ENCODE peak calls at places on chromosomes 13 and 19, in four cellular contexts. I is tibial nerve, O is heart left ventricle, Y is K562. F is an unnamed sample.

GRCh38 chr13:45773236-45773635 is 71.1 kb downstream of the CBY2 start:
- DNase-seq in Y (no peak), O (no peak), I (no peak), F (no peak)

GRCh38 chr13:42036711-42037110 is 11.7 kb upstream of the DGKH start:
- DNase-seq in Y (no peak), O (no peak), I (no peak), F (no peak)

GRCh38 chr19:46428278-46429141 is at the start of gene PNMA8C:
- DNase-seq in Y (peak), I (no peak), O (peak), F (no peak)

GRCh38 chr19:50779504-50780457 is 9.5 kb downstream of the GPR32 start:
- DNase-seq in Y (peak), O (no peak), I (no peak), F (no peak)

GRCh38 chr13:112651750-112652511 is 37.9 kb upstream of the ATP11A start:
- DNase-seq in Y (no peak), I (no peak), O (no peak), F (no peak)

GRCh38 chr13:45121421-45121820 is 1.1 kb downstream of the GTF2F2 start:
- DNase-seq in O (no peak), Y (no peak), I (no peak), F (no peak)

GRCh38 chr13:45851171-45851889 is at the start of gene SIAH3:
- DNase-seq in I (peak), Y (no peak), O (no peak), F (no peak)

GRCh38 chr13:43153436-43154082 is 130.2 kb downstream of the DNAJC15 start:
- DNase-seq in O (no peak), Y (no peak), I (no peak), F (no peak)

GRCh38 chr13:26168835-26169234 is 53.3 kb downstream of the RNF6 start:
- DNase-seq in Y (no peak), I (no peak), O (no peak), F (no peak)

GRCh38 chr19:48290923-48291700 is 21.2 kb downstream of the ZNF114 start:
- DNase-seq in Y (peak), I (peak), O (peak), F (no peak)

GRCh38 chr19:47176627-47177090 is 46.0 kb downstream of the SAE1 start:
- DNase-seq in I (peak), O (no peak), Y (no peak), F (no peak)

GRCh38 chr19:35995655-35995993 is 636 bp downstream of the SDHAF1 start:
- DNase-seq in O (peak), Y (peak), I (no peak), F (no peak)

GRCh38 chr19:10112895-10113591 is 1.6 kb downstream of the P2RY11 start:
- DNase-seq in O (no peak), I (no peak), Y (peak), F (no peak)

GRCh38 chr13:112697756-112698655 is 8.2 kb downstream of the ATP11A start:
- DNase-seq in Y (no peak), O (no peak), I (peak), F (no peak)

GRCh38 chr13:48160879-48161278 is 66.0 kb upstream of the MED4 start:
- DNase-seq in O (peak), I (peak), Y (no peak), F (no peak)

GRCh38 chr13:109764474-109765292 is 21.7 kb downstream of the IRS2 start:
- DNase-seq in Y (no peak), O (no peak), I (no peak), F (no peak)

GRCh38 chr13:70107125-70107497 is 515 bp upstream of the ATXN8OS start:
- DNase-seq in I (no peak), O (no peak), Y (no peak), F (no peak)

DNA sequence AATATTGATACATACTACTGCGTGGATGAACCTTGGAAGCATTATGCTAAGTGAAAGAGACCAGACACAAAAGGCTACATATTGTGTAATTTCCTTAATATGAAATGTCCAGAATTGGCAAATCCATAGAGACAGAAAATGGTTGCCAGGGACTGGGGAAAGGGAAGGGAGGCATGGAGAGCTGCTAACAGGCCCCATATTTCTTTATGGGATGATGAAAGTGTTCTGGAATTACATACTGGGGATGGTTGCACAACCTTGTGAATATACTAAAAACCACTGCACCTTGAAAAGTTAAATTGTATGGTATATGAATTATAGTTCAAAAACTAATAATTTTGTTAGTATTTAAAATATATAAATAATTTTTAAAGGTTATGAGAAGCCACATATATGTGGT is 3.6 kb downstream of the IFT88 start:
- DNase-seq in Y (no peak), I (no peak), O (no peak), F (no peak)
- H3K27ac ChIP-seq in Y (no peak), I (no peak), O (no peak), F (no peak)

DNA sequence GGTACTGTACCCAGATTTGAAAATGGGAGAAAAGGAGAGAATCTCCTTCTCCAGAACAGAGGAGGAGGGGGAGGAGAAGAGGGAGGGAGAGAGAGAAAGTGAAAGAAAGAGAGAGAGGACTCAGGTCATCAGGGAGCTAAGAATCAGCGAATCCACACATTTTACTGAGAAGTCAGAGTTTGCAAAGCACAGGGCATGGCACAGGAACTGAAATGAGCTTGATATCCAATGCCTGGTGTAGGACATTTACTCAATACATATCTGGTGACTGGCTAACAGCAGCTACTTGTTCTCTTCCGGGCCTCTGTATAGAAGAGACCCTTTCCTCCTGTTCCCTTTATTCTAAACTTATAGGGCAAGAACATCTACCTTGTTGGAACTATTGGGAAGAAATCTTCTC is 375.1 kb downstream of the KLF5 start:
- DNase-seq in I (no peak), O (no peak), Y (no peak), F (no peak)
- H3K27ac ChIP-seq in I (no peak), O (no peak), Y (no peak), F (no peak)

GRCh38 chr13:49997935-49998334 is 1.1 kb downstream of the TRIM13 start:
- DNase-seq in I (no peak), O (no peak), Y (no peak), F (no peak)
- H3K27ac ChIP-seq in I (peak), O (peak), Y (peak), F (peak)

DNA sequence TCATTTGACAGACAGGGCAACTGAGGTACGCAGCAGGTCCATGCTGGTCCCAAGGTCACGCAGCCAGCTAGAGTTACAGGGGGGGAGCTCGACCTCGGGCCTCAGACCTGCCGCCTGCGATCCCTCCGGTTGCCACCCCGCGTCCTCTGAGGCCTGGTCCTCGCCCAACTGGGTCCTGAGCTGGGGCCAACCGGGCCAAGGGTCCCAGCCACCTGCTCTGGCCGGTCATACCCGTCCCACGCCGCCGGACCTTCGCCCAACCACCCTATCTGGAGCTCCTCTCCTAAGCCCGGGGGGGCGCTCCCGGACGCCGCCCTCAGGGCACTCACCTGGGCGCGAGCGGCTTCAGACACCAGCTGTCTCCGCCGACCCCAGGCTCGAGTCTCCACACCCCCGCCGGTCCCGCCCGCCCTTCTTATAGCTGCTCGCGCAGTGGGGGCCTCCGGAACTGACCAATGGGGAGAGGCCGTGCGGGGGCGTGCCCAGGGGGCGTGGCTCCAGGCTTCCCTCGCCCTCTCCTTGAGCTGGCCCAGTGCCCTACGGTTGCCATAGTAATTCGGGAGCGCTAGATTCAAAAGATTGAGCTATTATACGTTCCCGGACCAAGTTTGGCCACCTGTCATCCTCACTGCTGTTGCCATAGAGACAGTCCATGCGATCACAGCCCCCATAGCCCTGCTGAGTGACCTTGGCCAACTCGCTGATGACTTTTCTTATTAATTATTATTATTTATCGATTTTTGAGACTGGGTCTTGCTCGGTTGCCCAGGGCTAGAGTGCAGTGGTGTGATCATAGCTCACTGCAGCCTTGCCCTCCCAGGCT is at the start of gene PLIN5:
- DNase-seq in I (peak), O (peak), Y (peak), F (no peak)
- H3K27ac ChIP-seq in I (no peak), O (peak), Y (no peak), F (no peak)

GRCh38 chr13:113742000-113742441 is 17.0 kb upstream of the TMEM255B start:
- DNase-seq in O (peak), Y (peak), I (peak), F (no peak)
- H3K27ac ChIP-seq in O (no peak), Y (no peak), I (no peak), F (no peak)

F was measured in epithelial cell of prostate.